ENCODE peak calls at places on chromosomes 11 and 22, in seven cellular contexts. O is heart left ventricle; F is fibroblast of the aortic adventitia; X is effector memory CD4-positive, alpha-beta T cell; U is CD4-positive, alpha-beta memory T cell; Q is right atrium auricular region; A is stomach. N is an unnamed sample.

GRCh38 chr11:73759520-73760065 is 1.3 kb downstream of the RAB6A start:
- DNase-seq in O (no peak), F (peak), X (no peak), U (no peak), Q (no peak), A (no peak), N (no peak)

GRCh38 chr22:45218974-45219373 is 21.7 kb downstream of the KIAA0930 start:
- DNase-seq in O (no peak), F (no peak), X (no peak), U (peak), Q (no peak), A (no peak), N (no peak)

GRCh38 chr11:12750181-12750580 is 76.0 kb downstream of the TEAD1 start:
- DNase-seq in O (no peak), F (no peak), X (no peak), U (no peak), Q (no peak), A (no peak), N (no peak)

GRCh38 chr22:43407591-43407990 is 4.2 kb upstream of the MPPED1 start:
- DNase-seq in O (no peak), F (no peak), X (no peak), U (no peak), Q (no peak), A (no peak), N (no peak)

GRCh38 chr11:83726316-83726715 is 440.1 kb upstream of the CCDC90B start:
- DNase-seq in O (no peak), F (no peak), X (no peak), U (no peak), Q (no peak), A (no peak), N (no peak)

GRCh38 chr11:65298131-65298535 is 16.5 kb upstream of the CDC42EP2 start:
- DNase-seq in O (peak), F (peak), X (no peak), U (no peak), Q (peak), A (peak), N (no peak)

GRCh38 chr11:19607656-19608360 is 104.8 kb upstream of the NAV2 start:
- DNase-seq in O (no peak), F (no peak), X (no peak), U (no peak), Q (no peak), A (no peak), N (no peak)

GRCh38 chr22:21865041-21865440 is 2.4 kb downstream of the MAPK1 start:
- DNase-seq in O (peak), F (peak), X (no peak), U (no peak), Q (peak), A (peak), N (peak)

GRCh38 chr22:49632199-49633009 is 195.3 kb downstream of the BRD1 start:
- DNase-seq in O (peak), F (peak), X (no peak), U (no peak), Q (no peak), A (peak), N (peak)

GRCh38 chr11:32888805-32889204 is 3.8 kb upstream of the QSER1 start:
- DNase-seq in O (no peak), F (peak), X (no peak), U (no peak), Q (no peak), A (no peak), N (no peak)

GRCh38 chr11:6931146-6931713 is 5.0 kb downstream of the ZNF215 start:
- DNase-seq in O (no peak), F (peak), X (no peak), U (no peak), Q (no peak), A (no peak), N (no peak)
- H3K4me3 ChIP-seq in O (no peak), F (no peak), X (no peak), U (no peak), Q (no peak), A (no peak), N (no peak)

GRCh38 chr22:40040927-40041326 is 46.2 kb downstream of the FAM83F start:
- DNase-seq in O (peak), F (peak), X (no peak), U (no peak), Q (no peak), A (no peak), N (peak)
- H3K4me3 ChIP-seq in O (no peak), F (no peak), X (no peak), U (no peak), Q (no peak), A (no peak), N (no peak)

GRCh38 chr11:129376658-129377341 is 1.2 kb downstream of the BARX2 start:
- DNase-seq in O (no peak), F (no peak), X (no peak), U (no peak), Q (no peak), A (no peak), N (no peak)
- H3K4me3 ChIP-seq in O (no peak), F (no peak), X (no peak), U (no peak), Q (no peak), A (peak), N (no peak)

GRCh38 chr11:8333431-8334401 is 70.0 kb upstream of the LMO1 start:
- DNase-seq in O (no peak), F (no peak), X (no peak), U (no peak), Q (no peak), A (no peak), N (peak)

GRCh38 chr11:8330896-8331295 is 67.2 kb upstream of the LMO1 start:
- DNase-seq in O (no peak), F (no peak), X (no peak), U (no peak), Q (no peak), A (no peak), N (no peak)

GRCh38 chr11:8331767-8332166 is 68.1 kb upstream of the LMO1 start:
- DNase-seq in O (no peak), F (no peak), X (no peak), U (no peak), Q (no peak), A (no peak), N (peak)

GRCh38 chr11:8330416-8330815 is 66.7 kb upstream of the LMO1 start:
- DNase-seq in O (no peak), F (no peak), X (no peak), U (no peak), Q (no peak), A (no peak), N (no peak)

GRCh38 chr11:8332196-8332595 is 68.5 kb upstream of the LMO1 start:
- DNase-seq in O (no peak), F (no peak), X (no peak), U (no peak), Q (no peak), A (no peak), N (no peak)
- H3K4me3 ChIP-seq in O (no peak), F (no peak), X (no peak), U (no peak), Q (no peak), A (no peak), N (no peak)

GRCh38 chr11:117281869-117282268 is 9.3 kb upstream of the BACE1-AS start:
- DNase-seq in O (no peak), F (no peak), X (no peak), U (no peak), Q (no peak), A (no peak), N (no peak)

GRCh38 chr11:117281159-117281558 is 10.0 kb upstream of the BACE1-AS start:
- DNase-seq in O (no peak), F (peak), X (no peak), U (no peak), Q (no peak), A (no peak), N (peak)

GRCh38 chr11:117279711-117280376 is 11.3 kb upstream of the BACE1-AS start:
- DNase-seq in O (no peak), F (peak), X (no peak), U (peak), Q (no peak), A (no peak), N (no peak)

GRCh38 chr11:117284053-117284452 is 7.1 kb upstream of the BACE1-AS start:
- DNase-seq in O (no peak), F (no peak), X (no peak), U (no peak), Q (no peak), A (no peak), N (no peak)

DNA sequence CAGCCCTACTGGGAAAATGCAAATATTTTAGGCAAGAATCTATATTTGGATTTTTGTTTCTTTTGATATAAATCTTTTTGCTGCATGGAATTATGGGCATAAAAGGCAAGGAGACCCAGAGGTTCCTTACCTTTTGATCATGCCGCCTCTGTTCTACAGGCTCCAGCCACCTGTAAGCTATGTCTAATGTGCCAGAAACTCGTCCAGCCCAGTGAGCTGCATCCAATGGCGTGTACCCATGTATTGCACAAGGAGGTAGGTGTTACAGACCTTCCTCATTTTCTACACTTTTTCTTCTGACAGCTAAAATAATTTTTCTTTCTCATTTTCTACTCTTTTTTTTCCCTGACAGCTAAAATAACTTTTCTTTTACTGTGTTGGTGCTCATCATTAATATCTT is 8.2 kb upstream of the BACE1-AS start:
- DNase-seq in O (no peak), F (no peak), X (no peak), U (no peak), Q (no peak), A (no peak), N (no peak)
- H3K4me3 ChIP-seq in O (no peak), F (no peak), X (no peak), U (no peak), Q (no peak), A (no peak), N (no peak)

N was measured in MG63.